ENCODE peak calls at places on chromosomes 5 and 9, in seven cellular contexts. One of them, this sample, is unnamed.

GRCh38 chr5:139660916-139661814 is 13.0 kb downstream of the CXXC5 start:
- DNase-seq in body of pancreas: peak; percentile 95
- DNase-seq in left ventricle myocardium inferior: peak; percentile 82
- DNase-seq in astrocyte: peak; percentile 96
- DNase-seq in cardiac muscle cell: peak; percentile 91
- DNase-seq in neuronal stem cell: no peak
- DNase-seq in upper lobe of right lung: peak; percentile 93
- DNase-seq in this sample: no peak

GRCh38 chr9:16099901-16100300 is 547.1 kb downstream of the CCDC171 start:
- DNase-seq in body of pancreas: no peak
- DNase-seq in upper lobe of right lung: no peak
- DNase-seq in neuronal stem cell: no peak
- DNase-seq in cardiac muscle cell: peak; percentile 53
- DNase-seq in left ventricle myocardium inferior: no peak
- DNase-seq in astrocyte: no peak
- DNase-seq in this sample: no peak

GRCh38 chr9:132042324-132042723 is 37.3 kb downstream of the MED27 start:
- DNase-seq in neuronal stem cell: no peak
- DNase-seq in cardiac muscle cell: peak; percentile 88
- DNase-seq in body of pancreas: no peak
- DNase-seq in astrocyte: peak; percentile 98
- DNase-seq in upper lobe of right lung: no peak
- DNase-seq in left ventricle myocardium inferior: no peak
- DNase-seq in this sample: no peak

GRCh38 chr9:131439224-131439623 is 45.3 kb downstream of the PRRC2B start:
- DNase-seq in astrocyte: no peak
- DNase-seq in body of pancreas: no peak
- DNase-seq in neuronal stem cell: no peak
- DNase-seq in upper lobe of right lung: no peak
- DNase-seq in cardiac muscle cell: no peak
- DNase-seq in left ventricle myocardium inferior: no peak
- DNase-seq in this sample: no peak

GRCh38 chr5:108818613-108819272 is 71.0 kb downstream of the FER start:
- DNase-seq in cardiac muscle cell: peak; percentile 50
- DNase-seq in neuronal stem cell: no peak
- DNase-seq in upper lobe of right lung: no peak
- DNase-seq in left ventricle myocardium inferior: no peak
- DNase-seq in astrocyte: peak; percentile 63
- DNase-seq in body of pancreas: no peak
- DNase-seq in this sample: no peak

GRCh38 chr9:31445357-31445756 is 939.1 kb upstream of the ACO1 start:
- DNase-seq in cardiac muscle cell: no peak
- DNase-seq in neuronal stem cell: no peak
- DNase-seq in astrocyte: no peak
- DNase-seq in upper lobe of right lung: no peak
- DNase-seq in body of pancreas: no peak
- DNase-seq in left ventricle myocardium inferior: no peak
- DNase-seq in this sample: no peak

GRCh38 chr9:136741885-136742568 is 713 bp downstream of the LCN10 start:
- DNase-seq in astrocyte: no peak
- DNase-seq in cardiac muscle cell: no peak
- DNase-seq in neuronal stem cell: no peak
- DNase-seq in body of pancreas: peak; percentile 52
- DNase-seq in left ventricle myocardium inferior: no peak
- DNase-seq in upper lobe of right lung: no peak
- DNase-seq in this sample: no peak

GRCh38 chr5:30894811-30895210 is 298.7 kb upstream of the CDH6 start:
- DNase-seq in cardiac muscle cell: no peak
- DNase-seq in left ventricle myocardium inferior: no peak
- DNase-seq in neuronal stem cell: no peak
- DNase-seq in astrocyte: peak; percentile 70
- DNase-seq in body of pancreas: no peak
- DNase-seq in upper lobe of right lung: no peak
- DNase-seq in this sample: no peak

GRCh38 chr9:128529191-128529590 is 23.2 kb upstream of the SPTAN1 start:
- DNase-seq in left ventricle myocardium inferior: no peak
- DNase-seq in body of pancreas: no peak
- DNase-seq in astrocyte: no peak
- DNase-seq in neuronal stem cell: no peak
- DNase-seq in cardiac muscle cell: no peak
- DNase-seq in upper lobe of right lung: no peak
- DNase-seq in this sample: no peak

GRCh38 chr9:78239506-78239905 is 3.6 kb downstream of the CEP78 start:
- DNase-seq in neuronal stem cell: no peak
- DNase-seq in left ventricle myocardium inferior: no peak
- DNase-seq in cardiac muscle cell: no peak
- DNase-seq in astrocyte: no peak
- DNase-seq in upper lobe of right lung: no peak
- DNase-seq in body of pancreas: peak; percentile 65
- DNase-seq in this sample: no peak

GRCh38 chr5:91024727-91025126 is 358.4 kb downstream of the ARRDC3 start:
- DNase-seq in neuronal stem cell: no peak
- DNase-seq in left ventricle myocardium inferior: no peak
- DNase-seq in astrocyte: no peak
- DNase-seq in upper lobe of right lung: no peak
- DNase-seq in body of pancreas: no peak
- DNase-seq in cardiac muscle cell: no peak
- DNase-seq in this sample: no peak

GRCh38 chr9:115921301-115921700 is 232.3 kb upstream of the PAPPA start:
- DNase-seq in neuronal stem cell: no peak
- DNase-seq in upper lobe of right lung: no peak
- DNase-seq in body of pancreas: no peak
- DNase-seq in left ventricle myocardium inferior: no peak
- DNase-seq in cardiac muscle cell: peak; percentile 79
- DNase-seq in astrocyte: peak; percentile 68
- DNase-seq in this sample: no peak

GRCh38 chr5:97563258-97563657 is 380.2 kb upstream of the RIOK2 start:
- DNase-seq in astrocyte: no peak
- DNase-seq in upper lobe of right lung: no peak
- DNase-seq in left ventricle myocardium inferior: no peak
- DNase-seq in cardiac muscle cell: no peak
- DNase-seq in body of pancreas: no peak
- DNase-seq in neuronal stem cell: no peak
- DNase-seq in this sample: no peak

GRCh38 chr9:84123648-84124406 is 143.2 kb downstream of the RMI1 start:
- DNase-seq in astrocyte: no peak
- DNase-seq in cardiac muscle cell: no peak
- DNase-seq in upper lobe of right lung: no peak
- DNase-seq in body of pancreas: no peak
- DNase-seq in left ventricle myocardium inferior: no peak
- DNase-seq in neuronal stem cell: no peak
- DNase-seq in this sample: no peak

GRCh38 chr5:181184845-181185216 is 20.2 kb downstream of the TRIM7 start:
- DNase-seq in cardiac muscle cell: no peak
- DNase-seq in body of pancreas: no peak
- DNase-seq in upper lobe of right lung: no peak
- DNase-seq in left ventricle myocardium inferior: no peak
- DNase-seq in neuronal stem cell: no peak
- DNase-seq in astrocyte: no peak
- DNase-seq in this sample: no peak

GRCh38 chr9:84759300-84759750 is 89.8 kb downstream of the NTRK2 start:
- DNase-seq in left ventricle myocardium inferior: no peak
- DNase-seq in neuronal stem cell: no peak
- DNase-seq in upper lobe of right lung: no peak
- DNase-seq in cardiac muscle cell: no peak
- DNase-seq in astrocyte: no peak
- DNase-seq in body of pancreas: no peak
- DNase-seq in this sample: no peak

GRCh38 chr5:66633754-66634153 is 37.6 kb downstream of the MAST4 start:
- DNase-seq in body of pancreas: no peak
- DNase-seq in cardiac muscle cell: no peak
- DNase-seq in upper lobe of right lung: no peak
- DNase-seq in left ventricle myocardium inferior: no peak
- DNase-seq in neuronal stem cell: peak; percentile 18
- DNase-seq in astrocyte: no peak
- DNase-seq in this sample: no peak

GRCh38 chr5:150780816-150781221 is 2.3 kb downstream of the SMIM3 start:
- DNase-seq in astrocyte: peak; percentile 82
- DNase-seq in body of pancreas: no peak
- DNase-seq in neuronal stem cell: no peak
- DNase-seq in cardiac muscle cell: peak; percentile 61
- DNase-seq in left ventricle myocardium inferior: no peak
- DNase-seq in upper lobe of right lung: no peak
- DNase-seq in this sample: no peak
- H3K4me1 ChIP-seq in astrocyte: peaks cover 61% of the 10 kb centered on the region
- H3K4me1 ChIP-seq in body of pancreas: peaks cover 60% of the 10 kb centered on the region
- H3K4me1 ChIP-seq in neuronal stem cell: peaks cover 8% of the 10 kb centered on the region
- H3K4me1 ChIP-seq in cardiac muscle cell: peaks cover 7% of the 10 kb centered on the region
- H3K4me1 ChIP-seq in left ventricle myocardium inferior: peaks cover 86% of the 10 kb centered on the region
- H3K4me1 ChIP-seq in upper lobe of right lung: peaks cover 67% of the 10 kb centered on the region
- H3K4me1 ChIP-seq in this sample: peaks cover 3% of the 10 kb centered on the region

GRCh38 chr9:121183666-121184423 is 17.8 kb downstream of the RAB14 start:
- DNase-seq in left ventricle myocardium inferior: no peak
- DNase-seq in astrocyte: no peak
- DNase-seq in body of pancreas: no peak
- DNase-seq in neuronal stem cell: no peak
- DNase-seq in cardiac muscle cell: no peak
- DNase-seq in upper lobe of right lung: no peak
- DNase-seq in this sample: no peak

GRCh38 chr9:121184463-121184862 is 17.2 kb downstream of the RAB14 start:
- DNase-seq in cardiac muscle cell: no peak
- DNase-seq in neuronal stem cell: no peak
- DNase-seq in body of pancreas: no peak
- DNase-seq in left ventricle myocardium inferior: no peak
- DNase-seq in upper lobe of right lung: no peak
- DNase-seq in astrocyte: no peak
- DNase-seq in this sample: no peak

GRCh38 chr9:121179930-121180681 is 21.6 kb downstream of the RAB14 start:
- DNase-seq in body of pancreas: no peak
- DNase-seq in upper lobe of right lung: no peak
- DNase-seq in cardiac muscle cell: no peak
- DNase-seq in neuronal stem cell: no peak
- DNase-seq in left ventricle myocardium inferior: no peak
- DNase-seq in astrocyte: no peak
- DNase-seq in this sample: no peak

GRCh38 chr9:121182976-121183375 is 18.7 kb downstream of the RAB14 start:
- DNase-seq in left ventricle myocardium inferior: no peak
- DNase-seq in neuronal stem cell: no peak
- DNase-seq in upper lobe of right lung: no peak
- DNase-seq in astrocyte: no peak
- DNase-seq in cardiac muscle cell: no peak
- DNase-seq in body of pancreas: no peak
- DNase-seq in this sample: no peak

DNA sequence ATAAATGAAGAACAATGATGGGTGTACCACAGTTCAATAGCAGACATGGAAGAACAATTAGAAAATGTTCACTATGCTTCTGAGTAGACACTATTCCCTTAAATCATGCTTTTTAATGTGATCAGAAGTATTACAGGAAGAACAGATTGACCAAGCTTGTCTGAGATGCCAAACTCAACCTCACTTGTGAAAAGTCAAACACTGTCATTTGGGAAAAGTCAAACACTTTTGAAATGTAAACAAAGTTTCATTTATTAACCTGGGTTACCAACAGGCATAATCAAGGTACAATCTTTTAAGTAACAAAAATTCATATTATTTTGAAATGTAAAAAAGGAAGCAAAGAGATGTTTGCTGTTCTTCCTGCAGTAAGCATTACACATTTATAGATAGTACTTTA is 19.2 kb downstream of the RAB14 start:
- DNase-seq in neuronal stem cell: no peak
- DNase-seq in body of pancreas: no peak
- DNase-seq in cardiac muscle cell: no peak
- DNase-seq in left ventricle myocardium inferior: no peak
- DNase-seq in upper lobe of right lung: no peak
- DNase-seq in astrocyte: no peak
- DNase-seq in this sample: no peak
- H3K4me1 ChIP-seq in neuronal stem cell: peaks cover 2% of the 10 kb centered on the region
- H3K4me1 ChIP-seq in body of pancreas: peaks cover 65% of the 10 kb centered on the region
- H3K4me1 ChIP-seq in cardiac muscle cell: peaks cover 30% of the 10 kb centered on the region
- H3K4me1 ChIP-seq in left ventricle myocardium inferior: peaks cover 74% of the 10 kb centered on the region
- H3K4me1 ChIP-seq in upper lobe of right lung: peaks cover 32% of the 10 kb centered on the region
- H3K4me1 ChIP-seq in astrocyte: peaks cover 6% of the 10 kb centered on the region
- H3K4me1 ChIP-seq in this sample: no peaks in the 10 kb centered on the region

GRCh38 chr5:56356121-56356875 is 123.2 kb upstream of the ANKRD55 start:
- DNase-seq in body of pancreas: no peak
- DNase-seq in neuronal stem cell: no peak
- DNase-seq in left ventricle myocardium inferior: no peak
- DNase-seq in astrocyte: no peak
- DNase-seq in cardiac muscle cell: no peak
- DNase-seq in upper lobe of right lung: no peak
- DNase-seq in this sample: no peak

GRCh38 chr5:56354836-56355235 is 121.7 kb upstream of the ANKRD55 start:
- DNase-seq in body of pancreas: no peak
- DNase-seq in left ventricle myocardium inferior: no peak
- DNase-seq in neuronal stem cell: no peak
- DNase-seq in astrocyte: no peak
- DNase-seq in upper lobe of right lung: no peak
- DNase-seq in cardiac muscle cell: no peak
- DNase-seq in this sample: no peak

GRCh38 chr5:56350030-56350594 is 117.0 kb upstream of the ANKRD55 start:
- DNase-seq in cardiac muscle cell: no peak
- DNase-seq in astrocyte: no peak
- DNase-seq in neuronal stem cell: no peak
- DNase-seq in left ventricle myocardium inferior: no peak
- DNase-seq in upper lobe of right lung: no peak
- DNase-seq in body of pancreas: no peak
- DNase-seq in this sample: no peak

GRCh38 chr5:56350595-56351170 is 117.6 kb upstream of the ANKRD55 start:
- DNase-seq in cardiac muscle cell: peak; percentile 80
- DNase-seq in neuronal stem cell: no peak
- DNase-seq in astrocyte: peak; percentile 87
- DNase-seq in upper lobe of right lung: no peak
- DNase-seq in left ventricle myocardium inferior: peak; percentile 69
- DNase-seq in body of pancreas: peak; percentile 35
- DNase-seq in this sample: no peak

DNA sequence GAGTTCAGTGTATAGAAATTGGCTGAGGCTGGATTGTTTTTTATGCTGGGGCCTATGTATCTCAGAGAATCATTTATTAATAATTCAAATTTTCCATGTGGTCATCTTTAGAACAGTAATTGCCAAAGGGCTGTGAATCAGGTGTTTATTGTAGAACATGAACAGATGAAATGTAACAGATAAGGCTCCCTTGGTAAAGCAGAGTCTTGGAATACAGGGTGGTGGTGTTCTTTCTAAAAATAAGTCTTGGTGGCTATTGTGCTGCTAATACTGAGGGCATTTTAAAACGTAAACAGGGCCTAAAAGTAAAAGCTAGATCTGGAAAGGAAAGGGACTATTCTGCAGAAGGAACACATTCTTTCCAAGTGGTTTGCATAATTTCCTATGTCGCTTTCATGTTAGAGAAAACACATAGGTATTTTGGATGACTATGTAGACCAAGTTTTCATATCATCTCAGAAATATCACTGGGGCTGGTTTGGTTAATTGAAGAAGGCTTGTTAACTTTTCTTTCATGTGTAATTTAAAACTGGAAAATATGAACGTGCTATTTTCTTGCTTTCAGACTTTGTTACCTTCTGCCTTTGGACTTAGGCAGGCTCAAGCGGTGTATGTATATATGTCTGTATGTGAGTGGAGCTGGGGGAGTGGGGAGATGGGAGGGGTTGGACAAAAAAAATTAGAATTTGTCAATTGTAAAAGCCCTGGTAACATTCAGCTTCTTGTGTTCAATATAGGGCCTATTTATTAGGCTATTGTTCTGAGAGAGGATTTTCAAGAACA is 119.9 kb upstream of the ANKRD55 start:
- DNase-seq in astrocyte: no peak
- DNase-seq in body of pancreas: no peak
- DNase-seq in left ventricle myocardium inferior: no peak
- DNase-seq in neuronal stem cell: no peak
- DNase-seq in cardiac muscle cell: no peak
- DNase-seq in upper lobe of right lung: no peak
- DNase-seq in this sample: no peak
- H3K4me1 ChIP-seq in astrocyte: peaks cover 15% of the 10 kb centered on the region
- H3K4me1 ChIP-seq in body of pancreas: peaks cover 26% of the 10 kb centered on the region
- H3K4me1 ChIP-seq in left ventricle myocardium inferior: peaks cover 55% of the 10 kb centered on the region
- H3K4me1 ChIP-seq in neuronal stem cell: peaks cover 3% of the 10 kb centered on the region
- H3K4me1 ChIP-seq in cardiac muscle cell: peaks cover 4% of the 10 kb centered on the region
- H3K4me1 ChIP-seq in upper lobe of right lung: peaks cover 8% of the 10 kb centered on the region
- H3K4me1 ChIP-seq in this sample: no peaks in the 10 kb centered on the region

GRCh38 chr9:2017209-2017458 is 2.0 kb downstream of the SMARCA2 start:
- DNase-seq in neuronal stem cell: no peak
- DNase-seq in body of pancreas: peak; percentile 49
- DNase-seq in left ventricle myocardium inferior: no peak
- DNase-seq in cardiac muscle cell: no peak
- DNase-seq in upper lobe of right lung: no peak
- DNase-seq in astrocyte: no peak
- DNase-seq in this sample: no peak
- H3K4me1 ChIP-seq in neuronal stem cell: peaks cover 3% of the 10 kb centered on the region
- H3K4me1 ChIP-seq in body of pancreas: peaks cover 40% of the 10 kb centered on the region
- H3K4me1 ChIP-seq in left ventricle myocardium inferior: peaks cover 82% of the 10 kb centered on the region
- H3K4me1 ChIP-seq in cardiac muscle cell: peaks cover 8% of the 10 kb centered on the region
- H3K4me1 ChIP-seq in upper lobe of right lung: peaks cover 41% of the 10 kb centered on the region
- H3K4me1 ChIP-seq in astrocyte: peaks cover 7% of the 10 kb centered on the region
- H3K4me1 ChIP-seq in this sample: no peaks in the 10 kb centered on the region